ENCODE peak calls at places on chromosomes 12 and 14, in four cellular contexts. One of them, this sample, is unnamed.

GRCh38 chr12:71282925-71283324 is 125.1 kb upstream of the TSPAN8 start:
- DNase-seq in SK-N-SH: no peak
- DNase-seq in suprapubic skin: no peak
- DNase-seq in HepG2: no peak
- DNase-seq in this sample: no peak

GRCh38 chr14:22980672-22981089 is 1.7 kb downstream of the AJUBA start:
- DNase-seq in SK-N-SH: peak
- DNase-seq in suprapubic skin: no peak
- DNase-seq in HepG2: peak
- DNase-seq in this sample: no peak

GRCh38 chr12:4014858-4015224 is 141.6 kb upstream of the PARP11 start:
- DNase-seq in SK-N-SH: no peak
- DNase-seq in suprapubic skin: no peak
- DNase-seq in HepG2: no peak
- DNase-seq in this sample: no peak

GRCh38 chr12:143964-144649 is 69.8 kb downstream of the SLC6A12 start:
- DNase-seq in SK-N-SH: no peak
- DNase-seq in suprapubic skin: no peak
- DNase-seq in HepG2: peak
- DNase-seq in this sample: no peak

GRCh38 chr12:57590536-57590891 is 478 bp upstream of the PIP4K2C start:
- DNase-seq in SK-N-SH: no peak
- DNase-seq in suprapubic skin: no peak
- DNase-seq in HepG2: no peak
- DNase-seq in this sample: no peak

GRCh38 chr12:3772380-3772779 is 19.5 kb upstream of the CRACR2A start:
- DNase-seq in SK-N-SH: no peak
- DNase-seq in suprapubic skin: no peak
- DNase-seq in HepG2: no peak
- DNase-seq in this sample: no peak

GRCh38 chr12:3491938-3492867 is 1.2 kb downstream of the PRMT8 start:
- DNase-seq in SK-N-SH: peak
- DNase-seq in suprapubic skin: no peak
- DNase-seq in HepG2: peak
- DNase-seq in this sample: no peak

GRCh38 chr12:130281157-130281799 is 56.4 kb upstream of the PIWIL1 start:
- DNase-seq in SK-N-SH: peak
- DNase-seq in suprapubic skin: no peak
- DNase-seq in HepG2: no peak
- DNase-seq in this sample: no peak

GRCh38 chr12:26058308-26058707 is 66.5 kb downstream of the BHLHE41 start:
- DNase-seq in SK-N-SH: no peak
- DNase-seq in suprapubic skin: no peak
- DNase-seq in HepG2: no peak
- DNase-seq in this sample: no peak

GRCh38 chr12:95077341-95077740 is 3.9 kb upstream of the NR2C1 start:
- DNase-seq in SK-N-SH: no peak
- DNase-seq in suprapubic skin: no peak
- DNase-seq in HepG2: no peak
- DNase-seq in this sample: no peak

GRCh38 chr12:87266305-87266704 is 762.9 kb downstream of the C12orf50 start:
- DNase-seq in SK-N-SH: no peak
- DNase-seq in suprapubic skin: no peak
- DNase-seq in HepG2: peak
- DNase-seq in this sample: no peak

GRCh38 chr14:19823178-19823577 is 19.6 kb downstream of the OR4N2 start:
- DNase-seq in SK-N-SH: no peak
- DNase-seq in suprapubic skin: no peak
- DNase-seq in HepG2: no peak
- DNase-seq in this sample: no peak

GRCh38 chr12:101680647-101681046 is 16.8 kb upstream of the CHPT1 start:
- DNase-seq in SK-N-SH: no peak
- DNase-seq in suprapubic skin: no peak
- DNase-seq in HepG2: no peak
- DNase-seq in this sample: no peak

GRCh38 chr12:41190360-41190759 is 2.2 kb downstream of the PDZRN4 start:
- DNase-seq in SK-N-SH: peak
- DNase-seq in suprapubic skin: no peak
- DNase-seq in HepG2: peak
- DNase-seq in this sample: peak

GRCh38 chr14:76880432-76880831 is 54.2 kb downstream of the LRRC74A start:
- DNase-seq in SK-N-SH: no peak
- DNase-seq in suprapubic skin: no peak
- DNase-seq in HepG2: no peak
- DNase-seq in this sample: no peak

GRCh38 chr14:90453401-90453951 is 56.6 kb downstream of the CALM1 start:
- DNase-seq in SK-N-SH: peak
- DNase-seq in suprapubic skin: no peak
- DNase-seq in HepG2: no peak
- DNase-seq in this sample: no peak

GRCh38 chr12:49624919-49625577 is 1.7 kb downstream of the PRPF40B start:
- DNase-seq in SK-N-SH: no peak
- DNase-seq in suprapubic skin: no peak
- DNase-seq in HepG2: no peak
- DNase-seq in this sample: no peak

GRCh38 chr14:66944872-66945271 is 244.4 kb upstream of the GARIN2 start:
- DNase-seq in SK-N-SH: no peak
- DNase-seq in suprapubic skin: no peak
- DNase-seq in HepG2: peak
- DNase-seq in this sample: peak

GRCh38 chr12:121989266-121989950 is 32.3 kb upstream of the BCL7A start:
- DNase-seq in SK-N-SH: no peak
- DNase-seq in suprapubic skin: no peak
- DNase-seq in HepG2: no peak
- DNase-seq in this sample: no peak

GRCh38 chr14:61179776-61180398 is 101.3 kb downstream of the TMEM30B start:
- DNase-seq in SK-N-SH: no peak
- DNase-seq in suprapubic skin: no peak
- DNase-seq in HepG2: no peak
- DNase-seq in this sample: no peak

GRCh38 chr14:31932675-31933074 is 144.4 kb upstream of the ARHGAP5 start:
- DNase-seq in SK-N-SH: no peak
- DNase-seq in suprapubic skin: no peak
- DNase-seq in HepG2: no peak
- DNase-seq in this sample: no peak

GRCh38 chr12:11812558-11813421 is 163.3 kb downstream of the ETV6 start:
- DNase-seq in SK-N-SH: peak
- DNase-seq in suprapubic skin: no peak
- DNase-seq in HepG2: peak
- DNase-seq in this sample: no peak

GRCh38 chr14:26851793-26852192 is 254.0 kb upstream of the NOVA1 start:
- DNase-seq in SK-N-SH: no peak
- DNase-seq in suprapubic skin: no peak
- DNase-seq in HepG2: no peak
- DNase-seq in this sample: no peak

GRCh38 chr14:71070169-71070568 is 162.9 kb downstream of the PCNX1 start:
- DNase-seq in SK-N-SH: no peak
- DNase-seq in suprapubic skin: no peak
- DNase-seq in HepG2: no peak
- DNase-seq in this sample: no peak

GRCh38 chr12:57222286-57223190 is 5.9 kb downstream of the NXPH4 start:
- DNase-seq in SK-N-SH: no peak
- DNase-seq in suprapubic skin: no peak
- DNase-seq in HepG2: no peak
- DNase-seq in this sample: no peak

GRCh38 chr14:101127239-101127638 is 223.7 kb upstream of the RTL1 start:
- DNase-seq in SK-N-SH: peak
- DNase-seq in suprapubic skin: no peak
- DNase-seq in HepG2: no peak
- DNase-seq in this sample: no peak

GRCh38 chr12:34402899-34403705 is 380.8 kb downstream of the ALG10 start:
- DNase-seq in SK-N-SH: peak
- DNase-seq in suprapubic skin: peak
- DNase-seq in HepG2: no peak
- DNase-seq in this sample: no peak

GRCh38 chr14:83556746-83557460 is 1973.0 kb upstream of the FLRT2 start:
- DNase-seq in SK-N-SH: no peak
- DNase-seq in suprapubic skin: no peak
- DNase-seq in HepG2: no peak
- DNase-seq in this sample: no peak

GRCh38 chr12:123912415-123913385 is 59.9 kb downstream of the CCDC92 start:
- DNase-seq in SK-N-SH: peak
- DNase-seq in suprapubic skin: no peak
- DNase-seq in HepG2: peak
- DNase-seq in this sample: no peak

GRCh38 chr14:66284346-66284745 is 201.8 kb upstream of the CCDC196 start:
- DNase-seq in SK-N-SH: no peak
- DNase-seq in suprapubic skin: no peak
- DNase-seq in HepG2: peak
- DNase-seq in this sample: no peak

GRCh38 chr12:52523825-52524224 is 3.6 kb upstream of the KRT5 start:
- DNase-seq in SK-N-SH: no peak
- DNase-seq in suprapubic skin: peak
- DNase-seq in HepG2: no peak
- DNase-seq in this sample: no peak

GRCh38 chr14:61475316-61475715 is 153.9 kb downstream of the PRKCH start:
- DNase-seq in SK-N-SH: no peak
- DNase-seq in suprapubic skin: no peak
- DNase-seq in HepG2: peak
- DNase-seq in this sample: no peak

DNA sequence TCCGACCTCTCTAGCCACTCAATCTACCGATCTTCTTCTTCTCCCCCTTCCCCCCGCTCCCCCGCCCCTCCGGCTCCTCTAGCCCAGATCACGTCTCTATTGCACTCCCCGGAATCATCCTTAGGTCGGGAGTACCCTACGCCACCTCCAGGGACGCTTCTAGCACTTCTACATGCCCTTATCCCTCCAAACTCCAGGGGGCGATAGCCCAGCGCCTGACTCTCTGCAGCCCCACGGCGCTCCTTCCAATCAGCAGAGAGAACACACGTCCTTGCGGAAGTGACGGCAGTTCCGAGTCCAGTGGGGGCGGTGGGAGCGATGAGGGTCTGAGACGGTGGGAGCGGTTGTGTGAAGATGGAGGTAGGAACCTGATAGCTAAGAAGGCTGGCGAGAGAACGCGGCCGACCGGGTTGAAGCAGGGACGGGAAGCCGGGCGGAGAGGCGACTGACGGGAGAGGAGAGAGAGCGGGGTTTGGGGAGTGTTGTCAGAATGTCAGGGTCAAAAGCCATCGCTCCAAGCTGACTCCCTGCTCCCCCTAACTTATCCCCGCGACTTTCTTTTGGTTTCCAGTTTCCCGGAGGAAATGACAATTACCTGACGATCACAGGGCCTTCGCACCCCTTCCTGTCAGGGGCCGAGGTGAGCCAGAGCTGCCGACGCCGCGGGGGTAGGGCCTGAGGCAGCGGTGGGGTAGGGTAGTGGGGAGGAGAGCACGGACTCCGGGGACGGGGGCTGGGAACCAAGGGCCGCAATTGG is at the start of the genes RAB2B and TOX4:
- DNase-seq in SK-N-SH: peak
- DNase-seq in suprapubic skin: peak
- DNase-seq in HepG2: peak
- DNase-seq in this sample: peak
- TF ChIP-seq POLR2AphosphoS5 in SK-N-SH: peak
- TF ChIP-seq POLR2AphosphoS5 in suprapubic skin: peak
- TF ChIP-seq POLR2AphosphoS5 in HepG2: peak
- TF ChIP-seq POLR2AphosphoS5 in this sample: peak

GRCh38 chr14:96146131-96146771 is 58.4 kb upstream of the BDKRB2 start:
- DNase-seq in SK-N-SH: no peak
- DNase-seq in suprapubic skin: no peak
- DNase-seq in HepG2: no peak
- DNase-seq in this sample: no peak
- TF ChIP-seq POLR2AphosphoS5 in SK-N-SH: no peak
- TF ChIP-seq POLR2AphosphoS5 in suprapubic skin: peak
- TF ChIP-seq POLR2AphosphoS5 in HepG2: no peak
- TF ChIP-seq POLR2AphosphoS5 in this sample: no peak

GRCh38 chr14:94941311-94941710 is 171.4 kb upstream of the GSC start:
- DNase-seq in SK-N-SH: no peak
- DNase-seq in suprapubic skin: no peak
- DNase-seq in HepG2: no peak
- DNase-seq in this sample: no peak

GRCh38 chr14:94946244-94946643 is 176.3 kb upstream of the GSC start:
- DNase-seq in SK-N-SH: no peak
- DNase-seq in suprapubic skin: no peak
- DNase-seq in HepG2: no peak
- DNase-seq in this sample: no peak

GRCh38 chr14:94944636-94945258 is 174.8 kb upstream of the GSC start:
- DNase-seq in SK-N-SH: no peak
- DNase-seq in suprapubic skin: no peak
- DNase-seq in HepG2: no peak
- DNase-seq in this sample: no peak

GRCh38 chr14:94942601-94943000 is 172.7 kb upstream of the GSC start:
- DNase-seq in SK-N-SH: no peak
- DNase-seq in suprapubic skin: no peak
- DNase-seq in HepG2: no peak
- DNase-seq in this sample: no peak

DNA sequence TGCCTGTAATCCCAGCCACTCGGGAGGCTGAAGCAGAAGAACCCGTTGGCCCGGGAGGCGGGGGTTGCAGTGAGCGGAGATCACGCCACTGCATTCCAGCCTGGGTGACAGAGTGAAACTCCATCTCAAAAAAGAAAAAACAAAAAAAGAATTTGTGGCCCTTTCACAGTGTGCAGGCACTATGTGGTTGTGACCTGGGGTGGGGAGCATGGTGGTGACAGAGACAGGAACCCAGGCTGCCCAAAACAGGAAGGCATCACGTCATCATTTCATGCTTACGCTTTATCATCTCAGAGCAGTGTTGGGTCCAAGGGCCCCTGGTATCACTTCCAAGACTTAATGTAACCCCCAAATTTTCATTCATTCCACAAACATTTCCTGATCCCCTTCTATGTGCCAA is 175.7 kb upstream of the GSC start:
- DNase-seq in SK-N-SH: no peak
- DNase-seq in suprapubic skin: no peak
- DNase-seq in HepG2: no peak
- DNase-seq in this sample: no peak
- TF ChIP-seq POLR2AphosphoS5 in SK-N-SH: no peak
- TF ChIP-seq POLR2AphosphoS5 in suprapubic skin: no peak
- TF ChIP-seq POLR2AphosphoS5 in HepG2: no peak
- TF ChIP-seq POLR2AphosphoS5 in this sample: no peak

DNA sequence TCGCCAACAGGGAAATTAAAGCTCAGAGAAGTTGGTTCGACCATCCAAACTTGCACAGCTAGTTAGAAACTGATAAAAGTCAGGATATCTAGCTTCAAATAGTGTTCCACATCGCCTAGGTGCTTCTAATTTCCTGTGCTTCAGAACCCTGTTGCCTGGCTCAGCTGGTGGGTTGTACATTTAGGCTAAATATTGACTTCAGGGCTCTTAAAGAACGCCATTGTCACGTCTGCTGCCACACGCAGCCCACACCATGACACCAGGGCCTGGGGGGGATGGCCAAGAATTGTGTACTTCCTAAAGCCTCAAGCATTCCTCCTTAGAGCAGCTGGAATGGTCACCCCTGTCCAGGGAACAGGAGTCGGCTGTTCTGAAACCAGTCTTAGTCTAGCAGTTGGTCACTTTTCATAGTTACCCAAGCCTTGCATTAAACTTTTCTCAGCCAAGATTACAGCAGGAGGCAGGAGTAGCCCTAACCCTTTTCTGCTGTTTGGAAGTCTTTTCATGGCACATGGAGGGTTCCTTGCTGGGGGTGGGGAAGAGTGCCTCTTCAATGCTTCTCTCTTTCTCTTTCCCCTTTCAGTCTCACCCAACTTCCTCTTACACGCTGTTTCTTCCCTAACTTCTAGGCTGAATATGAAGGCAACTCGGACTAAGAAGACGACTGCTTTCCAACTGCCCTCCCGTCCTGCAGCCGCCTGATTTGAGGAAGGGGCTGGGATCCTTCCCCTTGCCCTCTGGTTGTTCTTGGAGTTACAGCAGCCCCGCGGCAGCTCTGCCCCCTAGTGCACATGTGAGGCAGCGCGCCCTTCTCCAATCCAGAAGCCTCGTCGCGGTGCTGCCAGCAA is 17.1 kb downstream of the FOS start:
- DNase-seq in SK-N-SH: peak
- DNase-seq in suprapubic skin: peak
- DNase-seq in HepG2: no peak
- DNase-seq in this sample: no peak
- TF ChIP-seq POLR2AphosphoS5 in SK-N-SH: no peak
- TF ChIP-seq POLR2AphosphoS5 in suprapubic skin: peak
- TF ChIP-seq POLR2AphosphoS5 in HepG2: no peak
- TF ChIP-seq POLR2AphosphoS5 in this sample: peak

This sample was measured in SK-N-MC.